ENCODE peak calls at places on chromosome 20, in six cellular contexts. D is GM20000, A is AG04449, L is choroid plexus epithelial cell, E is epithelial cell of esophagus, Z is HL-60. N is an unnamed sample.

GRCh38 chr20:32667030-32667429 is 6.7 kb downstream of the C20orf203 start:
- DNase-seq in D (no peak), A (no peak), L (no peak), E (no peak), Z (no peak), N (no peak)

GRCh38 chr20:4084096-4084495 is 68.7 kb upstream of the RNF24 start:
- DNase-seq in D (no peak), A (no peak), L (no peak), E (no peak), Z (no peak), N (no peak)

GRCh38 chr20:3980260-3981131 is 34.9 kb downstream of the RNF24 start:
- DNase-seq in D (no peak), A (no peak), L (peak), E (peak), Z (no peak), N (no peak)

GRCh38 chr20:14264869-14265268 is 72.5 kb downstream of the FLRT3 start:
- DNase-seq in D (no peak), A (peak), L (peak), E (peak), Z (no peak), N (no peak)

GRCh38 chr20:38723982-38724602 is at the start of gene SLC32A1:
- DNase-seq in D (peak), A (no peak), L (no peak), E (no peak), Z (no peak), N (no peak)

GRCh38 chr20:39829713-39830112 is 859.3 kb downstream of the MAFB start:
- DNase-seq in D (peak), A (no peak), L (no peak), E (no peak), Z (no peak), N (no peak)

GRCh38 chr20:611843-612185 is 1.7 kb upstream of the TCF15 start:
- DNase-seq in D (no peak), A (no peak), L (no peak), E (no peak), Z (no peak), N (no peak)

GRCh38 chr20:48538058-48538825 is 289.6 kb downstream of the PREX1 start:
- DNase-seq in D (no peak), A (peak), L (peak), E (peak), Z (no peak), N (peak)

GRCh38 chr20:34388000-34388399 is 24.9 kb downstream of the ITCH start:
- DNase-seq in D (no peak), A (no peak), L (no peak), E (no peak), Z (no peak), N (no peak)

GRCh38 chr20:62238569-62239277 is 402 bp downstream of the OSBPL2 start:
- DNase-seq in D (peak), A (no peak), L (peak), E (peak), Z (peak), N (no peak)

GRCh38 chr20:32497589-32498224 is 87.4 kb downstream of the NOL4L start:
- DNase-seq in D (no peak), A (no peak), L (no peak), E (no peak), Z (no peak), N (no peak)

GRCh38 chr20:49167811-49168507 is 20.2 kb downstream of the STAU1 start:
- DNase-seq in D (no peak), A (no peak), L (no peak), E (no peak), Z (no peak), N (no peak)

GRCh38 chr20:39877792-39878191 is 811.2 kb downstream of the MAFB start:
- DNase-seq in D (no peak), A (no peak), L (no peak), E (no peak), Z (no peak), N (no peak)

GRCh38 chr20:58044286-58044685 is 184.2 kb downstream of the ANKRD60 start:
- DNase-seq in D (no peak), A (no peak), L (no peak), E (no peak), Z (no peak), N (no peak)

GRCh38 chr20:38805502-38805957 is at the start of gene PPP1R16B:
- DNase-seq in D (peak), A (no peak), L (no peak), E (no peak), Z (no peak), N (no peak)

GRCh38 chr20:37670426-37670825 is 23.4 kb upstream of the CTNNBL1 start:
- DNase-seq in D (no peak), A (no peak), L (peak), E (no peak), Z (no peak), N (no peak)

GRCh38 chr20:43751167-43752050 is 24.6 kb upstream of the GTSF1L start:
- DNase-seq in D (peak), A (no peak), L (peak), E (peak), Z (peak), N (no peak)

GRCh38 chr20:59183751-59184150 is 20.1 kb downstream of the ZNF831 start:
- DNase-seq in D (no peak), A (no peak), L (no peak), E (no peak), Z (no peak), N (no peak)

GRCh38 chr20:34639755-34640222 is 37.1 kb downstream of the PIGU start:
- DNase-seq in D (no peak), A (no peak), L (peak), E (no peak), Z (no peak), N (no peak)

GRCh38 chr20:6044102-6044501 is 9.8 kb downstream of the LRRN4 start:
- DNase-seq in D (no peak), A (no peak), L (no peak), E (peak), Z (no peak), N (no peak)

GRCh38 chr20:38291961-38292360 is 12.0 kb upstream of the BPI start:
- DNase-seq in D (no peak), A (no peak), L (no peak), E (no peak), Z (peak), N (no peak)

GRCh38 chr20:58111340-58112016 is 117.0 kb downstream of the ANKRD60 start:
- DNase-seq in D (no peak), A (no peak), L (no peak), E (no peak), Z (no peak), N (no peak)

GRCh38 chr20:58709703-58710039 is 17.1 kb downstream of the NPEPL1 start:
- DNase-seq in D (no peak), A (no peak), L (no peak), E (no peak), Z (no peak), N (no peak)

DNA sequence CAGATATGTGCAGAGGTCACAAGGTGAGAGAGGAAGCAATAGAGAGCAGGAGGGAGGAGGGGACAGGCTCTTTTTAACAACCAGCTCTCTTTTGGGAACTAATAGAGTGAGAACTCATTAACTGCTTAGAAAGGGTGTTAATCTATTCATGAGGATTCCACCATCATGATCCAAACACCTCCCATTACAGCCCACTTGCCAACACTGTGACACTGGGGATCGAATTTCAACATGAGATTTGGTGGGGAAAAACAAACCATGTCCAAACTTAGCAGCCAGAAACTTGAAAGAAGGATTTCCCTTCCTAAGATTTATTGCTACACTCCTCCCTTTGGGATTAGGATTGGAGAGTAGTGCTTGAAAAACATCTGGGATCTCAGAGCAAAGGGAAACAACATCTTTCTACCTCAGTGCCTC is 135.5 kb upstream of the PLCB4 start:
- DNase-seq in D (no peak), A (no peak), L (no peak), E (no peak), Z (no peak), N (no peak)
- TF ChIP-seq CTCF in D (no peak), A (no peak), L (no peak), E (no peak), Z (no peak), N (no peak)

GRCh38 chr20:22491188-22491500 is 93.2 kb downstream of the FOXA2 start:
- DNase-seq in D (no peak), A (no peak), L (no peak), E (no peak), Z (no peak), N (no peak)

GRCh38 chr20:22489614-22490286 is 94.6 kb downstream of the FOXA2 start:
- DNase-seq in D (no peak), A (no peak), L (no peak), E (peak), Z (no peak), N (no peak)

GRCh38 chr20:22495172-22495571 is 89.2 kb downstream of the FOXA2 start:
- DNase-seq in D (no peak), A (no peak), L (no peak), E (no peak), Z (no peak), N (no peak)

GRCh38 chr20:22492497-22492896 is 91.9 kb downstream of the FOXA2 start:
- DNase-seq in D (no peak), A (no peak), L (no peak), E (no peak), Z (no peak), N (no peak)

GRCh38 chr20:22490287-22491187 is 93.8 kb downstream of the FOXA2 start:
- DNase-seq in D (no peak), A (no peak), L (no peak), E (peak), Z (no peak), N (no peak)
- TF ChIP-seq CTCF in D (no peak), A (no peak), L (no peak), E (peak), Z (no peak), N (no peak)

GRCh38 chr20:45823949-45824835 is 2.9 kb downstream of the TNNC2 start:
- DNase-seq in D (peak), A (no peak), L (peak), E (peak), Z (peak), N (no peak)
- TF ChIP-seq CTCF in D (no peak), A (peak), L (peak), E (peak), Z (peak), N (no peak)

GRCh38 chr20:8067082-8067481 is 47.5 kb upstream of the TMX4 start:
- DNase-seq in D (no peak), A (no peak), L (no peak), E (peak), Z (no peak), N (no peak)
- TF ChIP-seq CTCF in D (no peak), A (no peak), L (no peak), E (no peak), Z (no peak), N (no peak)

GRCh38 chr20:51022803-51023616 is at the start of gene KCNG1:
- DNase-seq in D (peak), A (no peak), L (peak), E (peak), Z (peak), N (no peak)
- TF ChIP-seq CTCF in D (no peak), A (no peak), L (no peak), E (no peak), Z (no peak), N (no peak)

DNA sequence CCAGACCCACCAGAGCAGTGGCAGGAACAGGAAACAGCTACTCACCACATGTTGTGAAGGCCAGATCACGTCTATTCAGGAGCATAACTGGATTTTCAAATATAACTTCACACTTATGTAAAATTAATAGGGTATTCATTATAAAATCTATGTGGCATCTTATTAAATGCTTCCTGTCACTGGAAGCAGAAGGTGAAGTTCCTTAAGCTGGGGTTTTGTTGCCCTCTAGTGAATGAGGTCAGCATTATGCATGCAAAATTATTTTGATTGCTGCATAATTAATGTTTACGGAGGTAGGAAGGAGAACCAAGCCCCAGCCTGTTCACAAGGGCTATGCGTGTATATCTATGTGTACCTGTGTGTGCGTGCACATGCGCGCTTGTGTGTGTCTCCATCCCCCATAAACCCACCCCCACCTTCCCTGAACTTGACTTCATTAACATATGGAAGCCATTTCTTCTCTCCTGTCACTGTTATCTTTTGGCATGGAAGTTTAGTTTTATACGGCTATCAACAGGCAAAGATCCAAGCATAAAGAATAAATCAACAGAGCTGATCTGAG is 90.3 kb upstream of the CDH4 start:
- DNase-seq in D (no peak), A (no peak), L (no peak), E (no peak), Z (no peak), N (no peak)
- TF ChIP-seq CTCF in D (no peak), A (no peak), L (no peak), E (no peak), Z (no peak), N (no peak)

DNA sequence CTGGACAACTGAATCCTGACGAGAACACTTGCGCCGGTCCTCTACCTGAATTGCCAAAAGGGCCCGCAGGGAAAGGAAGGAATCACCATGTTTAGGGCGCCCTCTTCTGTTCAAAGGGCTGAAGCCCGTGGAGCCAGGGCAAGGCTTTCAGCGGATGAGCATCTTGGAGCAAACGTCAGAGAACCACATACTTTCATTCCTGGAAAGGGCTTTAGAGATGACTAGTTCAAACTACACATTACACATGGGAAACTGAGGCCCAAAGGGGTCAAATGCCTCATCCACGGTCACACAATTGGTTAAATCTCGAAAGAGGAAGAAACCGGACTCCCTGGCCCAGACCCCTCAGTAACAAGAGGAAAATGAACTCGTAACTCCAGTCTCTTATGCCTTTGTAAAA is 11.5 kb upstream of the ZNF133 start:
- DNase-seq in D (peak), A (no peak), L (peak), E (peak), Z (peak), N (no peak)
- TF ChIP-seq CTCF in D (peak), A (peak), L (peak), E (peak), Z (peak), N (no peak)